ENCODE peak calls at places on chromosomes 4 and X, in ten cellular contexts. One of them, this sample, is unnamed.

GRCh38 chrX:111039606-111040005 is 56.4 kb upstream of the PAK3 start:
- DNase-seq in islet precursor cell: no peak
- DNase-seq in left colon: no peak
- DNase-seq in upper lobe of right lung: no peak
- DNase-seq in GM13976: no peak
- DNase-seq in activated CD8-positive, alpha-beta memory T cell treated with anti-CD3 and anti-CD28 coated beads for 48 hours: no peak
- DNase-seq in smooth muscle cell of the brain vasculature: no peak
- DNase-seq in Right ventricle myocardium inferior: no peak
- DNase-seq in GOT3: no peak
- DNase-seq in naive B cell: no peak
- DNase-seq in this sample: no peak

GRCh38 chrX:16712825-16713155 is 321 bp upstream of the CTPS2 start:
- DNase-seq in islet precursor cell: no peak
- DNase-seq in left colon: no peak
- DNase-seq in upper lobe of right lung: no peak
- DNase-seq in GM13976: no peak
- DNase-seq in activated CD8-positive, alpha-beta memory T cell treated with anti-CD3 and anti-CD28 coated beads for 48 hours: no peak
- DNase-seq in smooth muscle cell of the brain vasculature: no peak
- DNase-seq in Right ventricle myocardium inferior: no peak
- DNase-seq in GOT3: no peak
- DNase-seq in naive B cell: no peak
- DNase-seq in this sample: no peak

GRCh38 chrX:155215443-155216178 is 649 bp upstream of the VBP1 start:
- DNase-seq in islet precursor cell: no peak
- DNase-seq in left colon: no peak
- DNase-seq in upper lobe of right lung: no peak
- DNase-seq in GM13976: no peak
- DNase-seq in activated CD8-positive, alpha-beta memory T cell treated with anti-CD3 and anti-CD28 coated beads for 48 hours: no peak
- DNase-seq in smooth muscle cell of the brain vasculature: no peak
- DNase-seq in Right ventricle myocardium inferior: no peak
- DNase-seq in GOT3: no peak
- DNase-seq in naive B cell: no peak
- DNase-seq in this sample: no peak

GRCh38 chr4:8132947-8133705 is 25.5 kb downstream of the ABLIM2 start:
- DNase-seq in islet precursor cell: no peak
- DNase-seq in left colon: no peak
- DNase-seq in upper lobe of right lung: no peak
- DNase-seq in GM13976: no peak
- DNase-seq in activated CD8-positive, alpha-beta memory T cell treated with anti-CD3 and anti-CD28 coated beads for 48 hours: no peak
- DNase-seq in smooth muscle cell of the brain vasculature: no peak
- DNase-seq in Right ventricle myocardium inferior: peak
- DNase-seq in GOT3: no peak
- DNase-seq in naive B cell: no peak
- DNase-seq in this sample: no peak

GRCh38 chrX:153644356-153645125 is 2.5 kb upstream of the DUSP9 start:
- DNase-seq in islet precursor cell: peak
- DNase-seq in left colon: no peak
- DNase-seq in upper lobe of right lung: peak
- DNase-seq in GM13976: no peak
- DNase-seq in activated CD8-positive, alpha-beta memory T cell treated with anti-CD3 and anti-CD28 coated beads for 48 hours: no peak
- DNase-seq in smooth muscle cell of the brain vasculature: no peak
- DNase-seq in Right ventricle myocardium inferior: peak
- DNase-seq in GOT3: no peak
- DNase-seq in naive B cell: no peak
- DNase-seq in this sample: no peak

GRCh38 chr4:46277165-46277951 is 112.6 kb downstream of the GABRA2 start:
- DNase-seq in islet precursor cell: no peak
- DNase-seq in left colon: no peak
- DNase-seq in upper lobe of right lung: no peak
- DNase-seq in GM13976: no peak
- DNase-seq in activated CD8-positive, alpha-beta memory T cell treated with anti-CD3 and anti-CD28 coated beads for 48 hours: no peak
- DNase-seq in smooth muscle cell of the brain vasculature: no peak
- DNase-seq in Right ventricle myocardium inferior: no peak
- DNase-seq in GOT3: no peak
- DNase-seq in naive B cell: no peak
- DNase-seq in this sample: no peak

GRCh38 chrX:23525531-23525930 is 141.8 kb upstream of the PRDX4 start:
- DNase-seq in islet precursor cell: peak
- DNase-seq in left colon: no peak
- DNase-seq in upper lobe of right lung: no peak
- DNase-seq in GM13976: no peak
- DNase-seq in activated CD8-positive, alpha-beta memory T cell treated with anti-CD3 and anti-CD28 coated beads for 48 hours: no peak
- DNase-seq in smooth muscle cell of the brain vasculature: no peak
- DNase-seq in Right ventricle myocardium inferior: no peak
- DNase-seq in GOT3: no peak
- DNase-seq in naive B cell: no peak
- DNase-seq in this sample: no peak

GRCh38 chr4:33072340-33073089 is 2352.3 kb downstream of the PCDH7 start:
- DNase-seq in islet precursor cell: no peak
- DNase-seq in left colon: no peak
- DNase-seq in upper lobe of right lung: no peak
- DNase-seq in GM13976: no peak
- DNase-seq in activated CD8-positive, alpha-beta memory T cell treated with anti-CD3 and anti-CD28 coated beads for 48 hours: no peak
- DNase-seq in smooth muscle cell of the brain vasculature: no peak
- DNase-seq in Right ventricle myocardium inferior: no peak
- DNase-seq in GOT3: no peak
- DNase-seq in naive B cell: no peak
- DNase-seq in this sample: no peak

GRCh38 chr4:139694522-139694921 is 28.9 kb downstream of the MGST2 start:
- DNase-seq in islet precursor cell: no peak
- DNase-seq in left colon: no peak
- DNase-seq in upper lobe of right lung: no peak
- DNase-seq in GM13976: no peak
- DNase-seq in activated CD8-positive, alpha-beta memory T cell treated with anti-CD3 and anti-CD28 coated beads for 48 hours: no peak
- DNase-seq in smooth muscle cell of the brain vasculature: no peak
- DNase-seq in Right ventricle myocardium inferior: no peak
- DNase-seq in GOT3: no peak
- DNase-seq in naive B cell: no peak
- DNase-seq in this sample: no peak

GRCh38 chrX:146863566-146863965 is 49.0 kb upstream of the CXorf51A start:
- DNase-seq in islet precursor cell: no peak
- DNase-seq in left colon: no peak
- DNase-seq in upper lobe of right lung: no peak
- DNase-seq in GM13976: no peak
- DNase-seq in activated CD8-positive, alpha-beta memory T cell treated with anti-CD3 and anti-CD28 coated beads for 48 hours: no peak
- DNase-seq in smooth muscle cell of the brain vasculature: no peak
- DNase-seq in Right ventricle myocardium inferior: no peak
- DNase-seq in GOT3: no peak
- DNase-seq in naive B cell: no peak
- DNase-seq in this sample: no peak

GRCh38 chr4:99201687-99202086 is 17.4 kb downstream of the ADH6 start:
- DNase-seq in islet precursor cell: no peak
- DNase-seq in left colon: no peak
- DNase-seq in upper lobe of right lung: no peak
- DNase-seq in GM13976: no peak
- DNase-seq in activated CD8-positive, alpha-beta memory T cell treated with anti-CD3 and anti-CD28 coated beads for 48 hours: no peak
- DNase-seq in smooth muscle cell of the brain vasculature: no peak
- DNase-seq in Right ventricle myocardium inferior: no peak
- DNase-seq in GOT3: no peak
- DNase-seq in naive B cell: no peak
- DNase-seq in this sample: no peak

GRCh38 chrX:11309220-11309619 is 16.0 kb downstream of the AMELX start:
- DNase-seq in islet precursor cell: peak
- DNase-seq in left colon: no peak
- DNase-seq in upper lobe of right lung: no peak
- DNase-seq in GM13976: no peak
- DNase-seq in activated CD8-positive, alpha-beta memory T cell treated with anti-CD3 and anti-CD28 coated beads for 48 hours: no peak
- DNase-seq in smooth muscle cell of the brain vasculature: no peak
- DNase-seq in Right ventricle myocardium inferior: no peak
- DNase-seq in GOT3: no peak
- DNase-seq in naive B cell: no peak
- DNase-seq in this sample: no peak

GRCh38 chrX:9788908-9789307 is 2.7 kb downstream of the SHROOM2 start:
- DNase-seq in islet precursor cell: no peak
- DNase-seq in left colon: no peak
- DNase-seq in upper lobe of right lung: no peak
- DNase-seq in GM13976: no peak
- DNase-seq in activated CD8-positive, alpha-beta memory T cell treated with anti-CD3 and anti-CD28 coated beads for 48 hours: no peak
- DNase-seq in smooth muscle cell of the brain vasculature: peak
- DNase-seq in Right ventricle myocardium inferior: no peak
- DNase-seq in GOT3: no peak
- DNase-seq in naive B cell: no peak
- DNase-seq in this sample: no peak

GRCh38 chrX:17549005-17549685 is 174.1 kb downstream of the NHS start:
- DNase-seq in islet precursor cell: peak
- DNase-seq in left colon: no peak
- DNase-seq in upper lobe of right lung: no peak
- DNase-seq in GM13976: no peak
- DNase-seq in activated CD8-positive, alpha-beta memory T cell treated with anti-CD3 and anti-CD28 coated beads for 48 hours: no peak
- DNase-seq in smooth muscle cell of the brain vasculature: no peak
- DNase-seq in Right ventricle myocardium inferior: no peak
- DNase-seq in GOT3: no peak
- DNase-seq in naive B cell: no peak
- DNase-seq in this sample: no peak

GRCh38 chrX:131791608-131792355 is 231.3 kb upstream of the STK26 start:
- DNase-seq in islet precursor cell: no peak
- DNase-seq in left colon: no peak
- DNase-seq in upper lobe of right lung: no peak
- DNase-seq in GM13976: no peak
- DNase-seq in activated CD8-positive, alpha-beta memory T cell treated with anti-CD3 and anti-CD28 coated beads for 48 hours: no peak
- DNase-seq in smooth muscle cell of the brain vasculature: no peak
- DNase-seq in Right ventricle myocardium inferior: no peak
- DNase-seq in GOT3: no peak
- DNase-seq in naive B cell: no peak
- DNase-seq in this sample: no peak

GRCh38 chr4:23966720-23967119 is 76.9 kb upstream of the PPARGC1A start:
- DNase-seq in islet precursor cell: no peak
- DNase-seq in left colon: no peak
- DNase-seq in upper lobe of right lung: no peak
- DNase-seq in GM13976: no peak
- DNase-seq in activated CD8-positive, alpha-beta memory T cell treated with anti-CD3 and anti-CD28 coated beads for 48 hours: no peak
- DNase-seq in smooth muscle cell of the brain vasculature: no peak
- DNase-seq in Right ventricle myocardium inferior: no peak
- DNase-seq in GOT3: no peak
- DNase-seq in naive B cell: no peak
- DNase-seq in this sample: no peak

GRCh38 chrX:63656871-63657580 is 128.0 kb downstream of the ARHGEF9 start:
- DNase-seq in islet precursor cell: no peak
- DNase-seq in left colon: no peak
- DNase-seq in upper lobe of right lung: no peak
- DNase-seq in GM13976: no peak
- DNase-seq in activated CD8-positive, alpha-beta memory T cell treated with anti-CD3 and anti-CD28 coated beads for 48 hours: no peak
- DNase-seq in smooth muscle cell of the brain vasculature: no peak
- DNase-seq in Right ventricle myocardium inferior: no peak
- DNase-seq in GOT3: no peak
- DNase-seq in naive B cell: no peak
- DNase-seq in this sample: no peak

GRCh38 chr4:104211657-104212056 is 283.0 kb downstream of the CXXC4 start:
- DNase-seq in islet precursor cell: no peak
- DNase-seq in left colon: no peak
- DNase-seq in upper lobe of right lung: no peak
- DNase-seq in GM13976: no peak
- DNase-seq in activated CD8-positive, alpha-beta memory T cell treated with anti-CD3 and anti-CD28 coated beads for 48 hours: no peak
- DNase-seq in smooth muscle cell of the brain vasculature: no peak
- DNase-seq in Right ventricle myocardium inferior: no peak
- DNase-seq in GOT3: no peak
- DNase-seq in naive B cell: no peak
- DNase-seq in this sample: no peak

GRCh38 chr4:32858971-32859370 is 2138.8 kb downstream of the PCDH7 start:
- DNase-seq in islet precursor cell: no peak
- DNase-seq in left colon: no peak
- DNase-seq in upper lobe of right lung: no peak
- DNase-seq in GM13976: no peak
- DNase-seq in activated CD8-positive, alpha-beta memory T cell treated with anti-CD3 and anti-CD28 coated beads for 48 hours: no peak
- DNase-seq in smooth muscle cell of the brain vasculature: no peak
- DNase-seq in Right ventricle myocardium inferior: no peak
- DNase-seq in GOT3: no peak
- DNase-seq in naive B cell: no peak
- DNase-seq in this sample: no peak

GRCh38 chr4:139643042-139643895 is 22.4 kb upstream of the MGST2 start:
- DNase-seq in islet precursor cell: peak
- DNase-seq in left colon: no peak
- DNase-seq in upper lobe of right lung: no peak
- DNase-seq in GM13976: no peak
- DNase-seq in activated CD8-positive, alpha-beta memory T cell treated with anti-CD3 and anti-CD28 coated beads for 48 hours: no peak
- DNase-seq in smooth muscle cell of the brain vasculature: no peak
- DNase-seq in Right ventricle myocardium inferior: no peak
- DNase-seq in GOT3: no peak
- DNase-seq in naive B cell: no peak
- DNase-seq in this sample: no peak